ENCODE peak calls at places on chromosomes 2 and 18, in six cellular contexts. One of them, this sample, is unnamed.
A peak's percentile ranks its signal among the peaks of the same experiment; 100 is the strongest.

GRCh38 chr2:75729861-75730260 is 19.1 kb upstream of the GCFC2 start:
- DNase-seq in cardiac muscle cell: peak; percentile 23
- DNase-seq in uterus: no peak
- DNase-seq in ascending aorta: no peak
- DNase-seq in tibial artery: no peak
- DNase-seq in lung: no peak
- DNase-seq in this sample: no peak

GRCh38 chr2:197152451-197153228 is 157.9 kb downstream of the ANKRD44 start:
- DNase-seq in cardiac muscle cell: peak; percentile 56
- DNase-seq in uterus: no peak
- DNase-seq in ascending aorta: no peak
- DNase-seq in tibial artery: no peak
- DNase-seq in lung: no peak
- DNase-seq in this sample: peak; percentile 45

GRCh38 chr2:197113221-197113831 is 186.8 kb upstream of the PGAP1 start:
- DNase-seq in cardiac muscle cell: peak; percentile 54
- DNase-seq in uterus: no peak
- DNase-seq in ascending aorta: no peak
- DNase-seq in tibial artery: no peak
- DNase-seq in lung: no peak
- DNase-seq in this sample: peak; percentile 48

GRCh38 chr2:85951351-85952067 is 62.7 kb upstream of the ST3GAL5 start:
- DNase-seq in cardiac muscle cell: no peak
- DNase-seq in uterus: no peak
- DNase-seq in ascending aorta: no peak
- DNase-seq in tibial artery: no peak
- DNase-seq in lung: peak; percentile 36
- DNase-seq in this sample: no peak

GRCh38 chr18:72742002-72742401 is 125.8 kb downstream of the NETO1 start:
- DNase-seq in cardiac muscle cell: no peak
- DNase-seq in uterus: no peak
- DNase-seq in ascending aorta: no peak
- DNase-seq in tibial artery: no peak
- DNase-seq in lung: no peak
- DNase-seq in this sample: no peak

GRCh38 chr2:128442891-128443302 is 124.2 kb upstream of the HS6ST1 start:
- DNase-seq in cardiac muscle cell: peak; percentile 48
- DNase-seq in uterus: peak; percentile 9
- DNase-seq in ascending aorta: peak; percentile 61
- DNase-seq in tibial artery: peak; percentile 28
- DNase-seq in lung: peak; percentile 29
- DNase-seq in this sample: no peak

GRCh38 chr2:223989206-223989859 is 32.1 kb downstream of the MRPL44 start:
- DNase-seq in cardiac muscle cell: no peak
- DNase-seq in uterus: no peak
- DNase-seq in ascending aorta: no peak
- DNase-seq in tibial artery: no peak
- DNase-seq in lung: no peak
- DNase-seq in this sample: no peak

GRCh38 chr2:237687666-237688065 is 60.3 kb downstream of the LRRFIP1 start:
- DNase-seq in cardiac muscle cell: peak; percentile 97
- DNase-seq in uterus: peak; percentile 98
- DNase-seq in ascending aorta: peak; percentile 98
- DNase-seq in tibial artery: peak; percentile 98
- DNase-seq in lung: peak; percentile 83
- DNase-seq in this sample: peak; percentile 73

GRCh38 chr2:241773511-241774418 is 2.9 kb upstream of the GAL3ST2 start:
- DNase-seq in cardiac muscle cell: no peak
- DNase-seq in uterus: no peak
- DNase-seq in ascending aorta: peak; percentile 54
- DNase-seq in tibial artery: no peak
- DNase-seq in lung: peak; percentile 28
- DNase-seq in this sample: no peak

GRCh38 chr2:42802150-42802549 is 9.8 kb upstream of the HAAO start:
- DNase-seq in cardiac muscle cell: no peak
- DNase-seq in uterus: no peak
- DNase-seq in ascending aorta: no peak
- DNase-seq in tibial artery: no peak
- DNase-seq in lung: no peak
- DNase-seq in this sample: no peak

GRCh38 chr18:35104391-35105051 is 63.3 kb downstream of the MAPRE2 start:
- DNase-seq in cardiac muscle cell: no peak
- DNase-seq in uterus: no peak
- DNase-seq in ascending aorta: no peak
- DNase-seq in tibial artery: no peak
- DNase-seq in lung: no peak
- DNase-seq in this sample: no peak

GRCh38 chr2:37867166-37867565 is 57.9 kb upstream of the RMDN2 start:
- DNase-seq in cardiac muscle cell: no peak
- DNase-seq in uterus: no peak
- DNase-seq in ascending aorta: no peak
- DNase-seq in tibial artery: no peak
- DNase-seq in lung: no peak
- DNase-seq in this sample: no peak

GRCh38 chr18:63216911-63217311 is 102.7 kb downstream of the BCL2 start:
- DNase-seq in cardiac muscle cell: no peak
- DNase-seq in uterus: no peak
- DNase-seq in ascending aorta: no peak
- DNase-seq in tibial artery: no peak
- DNase-seq in lung: no peak
- DNase-seq in this sample: no peak

GRCh38 chr2:48849770-48850169 is 94.2 kb upstream of the LHCGR start:
- DNase-seq in cardiac muscle cell: peak; percentile 71
- DNase-seq in uterus: no peak
- DNase-seq in ascending aorta: no peak
- DNase-seq in tibial artery: no peak
- DNase-seq in lung: no peak
- DNase-seq in this sample: no peak

GRCh38 chr2:141694180-141694579 is 436.6 kb downstream of the LRP1B start:
- DNase-seq in cardiac muscle cell: no peak
- DNase-seq in uterus: no peak
- DNase-seq in ascending aorta: no peak
- DNase-seq in tibial artery: no peak
- DNase-seq in lung: no peak
- DNase-seq in this sample: no peak

GRCh38 chr2:44941551-44942234 is at the start of gene SIX3:
- DNase-seq in cardiac muscle cell: no peak
- DNase-seq in uterus: no peak
- DNase-seq in ascending aorta: no peak
- DNase-seq in tibial artery: no peak
- DNase-seq in lung: no peak
- DNase-seq in this sample: peak; percentile 80

GRCh38 chr2:102001767-102002142 is 10.0 kb downstream of the IL1R2 start:
- DNase-seq in cardiac muscle cell: no peak
- DNase-seq in uterus: no peak
- DNase-seq in ascending aorta: no peak
- DNase-seq in tibial artery: no peak
- DNase-seq in lung: no peak
- DNase-seq in this sample: no peak

GRCh38 chr2:64820901-64821300 is 167.2 kb upstream of the SERTAD2 start:
- DNase-seq in cardiac muscle cell: no peak
- DNase-seq in uterus: no peak
- DNase-seq in ascending aorta: no peak
- DNase-seq in tibial artery: no peak
- DNase-seq in lung: no peak
- DNase-seq in this sample: no peak

GRCh38 chr18:40987581-40987980 is 967.5 kb upstream of the PIK3C3 start:
- DNase-seq in cardiac muscle cell: no peak
- DNase-seq in uterus: no peak
- DNase-seq in ascending aorta: no peak
- DNase-seq in tibial artery: no peak
- DNase-seq in lung: no peak
- DNase-seq in this sample: no peak

GRCh38 chr2:53235836-53236582 is 531.6 kb upstream of the CHAC2 start:
- DNase-seq in cardiac muscle cell: no peak
- DNase-seq in uterus: no peak
- DNase-seq in ascending aorta: no peak
- DNase-seq in tibial artery: no peak
- DNase-seq in lung: no peak
- DNase-seq in this sample: no peak

GRCh38 chr2:183149489-183149888 is 25.2 kb downstream of the NUP35 start:
- DNase-seq in cardiac muscle cell: peak; percentile 73
- DNase-seq in uterus: no peak
- DNase-seq in ascending aorta: no peak
- DNase-seq in tibial artery: no peak
- DNase-seq in lung: no peak
- DNase-seq in this sample: no peak

GRCh38 chr2:173793649-173794565 is 171.3 kb downstream of the SP3 start:
- DNase-seq in cardiac muscle cell: no peak
- DNase-seq in uterus: no peak
- DNase-seq in ascending aorta: no peak
- DNase-seq in tibial artery: no peak
- DNase-seq in lung: no peak
- DNase-seq in this sample: no peak

GRCh38 chr2:142734770-142735169 is 142.7 kb upstream of the KYNU start:
- DNase-seq in cardiac muscle cell: no peak
- DNase-seq in uterus: no peak
- DNase-seq in ascending aorta: no peak
- DNase-seq in tibial artery: no peak
- DNase-seq in lung: no peak
- DNase-seq in this sample: no peak

GRCh38 chr2:216318470-216318869 is 53.8 kb downstream of the MARCHF4 start:
- DNase-seq in cardiac muscle cell: no peak
- DNase-seq in uterus: no peak
- DNase-seq in ascending aorta: no peak
- DNase-seq in tibial artery: no peak
- DNase-seq in lung: no peak
- DNase-seq in this sample: no peak

GRCh38 chr2:128642801-128643200 is 324.1 kb upstream of the HS6ST1 start:
- DNase-seq in cardiac muscle cell: no peak
- DNase-seq in uterus: no peak
- DNase-seq in ascending aorta: peak; percentile 18
- DNase-seq in tibial artery: no peak
- DNase-seq in lung: no peak
- DNase-seq in this sample: no peak

GRCh38 chr2:239970004-239970623 is 55.0 kb downstream of the NDUFA10 start:
- DNase-seq in cardiac muscle cell: peak; percentile 10
- DNase-seq in uterus: no peak
- DNase-seq in ascending aorta: no peak
- DNase-seq in tibial artery: no peak
- DNase-seq in lung: no peak
- DNase-seq in this sample: no peak

GRCh38 chr2:45256867-45257641 is 247.8 kb upstream of the SIX2 start:
- DNase-seq in cardiac muscle cell: no peak
- DNase-seq in uterus: no peak
- DNase-seq in ascending aorta: no peak
- DNase-seq in tibial artery: no peak
- DNase-seq in lung: no peak
- DNase-seq in this sample: no peak

GRCh38 chr2:182824056-182824758 is 42.2 kb downstream of the FRZB start:
- DNase-seq in cardiac muscle cell: no peak
- DNase-seq in uterus: no peak
- DNase-seq in ascending aorta: no peak
- DNase-seq in tibial artery: no peak
- DNase-seq in lung: no peak
- DNase-seq in this sample: no peak

GRCh38 chr2:196230051-196230450 is 58.7 kb upstream of the STK17B start:
- DNase-seq in cardiac muscle cell: no peak
- DNase-seq in uterus: no peak
- DNase-seq in ascending aorta: no peak
- DNase-seq in tibial artery: no peak
- DNase-seq in lung: peak; percentile 46
- DNase-seq in this sample: no peak

DNA sequence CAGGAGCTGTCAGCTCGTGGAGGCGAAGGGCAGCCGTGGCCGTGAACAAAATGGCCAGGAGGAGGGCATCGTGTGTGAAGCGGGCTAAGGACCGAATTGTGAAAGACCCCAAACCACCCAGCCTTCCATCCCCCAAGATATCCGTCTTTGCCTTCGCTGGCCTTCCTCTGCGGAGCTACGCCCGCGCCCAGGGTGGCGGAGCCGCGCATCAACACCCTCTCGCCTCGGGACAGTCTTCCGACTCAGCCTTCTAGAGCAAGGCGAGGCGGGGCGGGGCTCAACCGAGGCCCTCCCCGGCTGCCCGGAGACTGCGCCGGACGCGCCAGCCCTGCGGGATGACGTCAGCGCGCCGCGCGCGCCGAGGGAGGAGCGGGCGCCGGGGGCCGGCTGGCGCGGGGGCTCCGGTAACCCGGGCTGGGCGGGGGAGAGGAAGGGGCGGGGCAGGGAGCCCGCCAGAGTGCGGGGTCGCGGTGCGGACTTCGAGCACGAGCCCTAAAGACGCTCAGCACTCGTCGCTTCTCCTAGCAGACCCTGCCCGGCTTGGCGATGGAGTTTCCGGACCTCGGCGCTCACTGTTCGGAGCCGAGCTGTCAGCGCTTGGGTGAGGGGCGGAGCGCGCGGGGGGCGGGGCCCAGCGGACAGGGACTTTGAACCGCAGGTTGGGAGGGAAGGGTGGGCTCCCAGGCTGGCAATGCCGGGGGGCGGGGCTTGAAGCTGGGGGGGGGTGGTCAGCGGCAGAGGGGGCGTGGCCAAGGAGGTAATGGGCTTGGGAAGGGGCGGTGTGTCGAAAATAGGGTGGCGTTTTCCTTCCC is at the start of gene ZFAND2B:
- DNase-seq in cardiac muscle cell: peak; percentile 95
- DNase-seq in uterus: peak; percentile 93
- DNase-seq in ascending aorta: peak; percentile 97
- DNase-seq in tibial artery: peak; percentile 95
- DNase-seq in lung: peak; percentile 93
- DNase-seq in this sample: peak; percentile 99
- TF ChIP-seq CTCF in cardiac muscle cell: no peak
- TF ChIP-seq CTCF in uterus: peak; percentile 36
- TF ChIP-seq CTCF in ascending aorta: peak; percentile 17
- TF ChIP-seq CTCF in tibial artery: peak; percentile 50
- TF ChIP-seq CTCF in lung: no peak
- TF ChIP-seq CTCF in this sample: no peak

DNA sequence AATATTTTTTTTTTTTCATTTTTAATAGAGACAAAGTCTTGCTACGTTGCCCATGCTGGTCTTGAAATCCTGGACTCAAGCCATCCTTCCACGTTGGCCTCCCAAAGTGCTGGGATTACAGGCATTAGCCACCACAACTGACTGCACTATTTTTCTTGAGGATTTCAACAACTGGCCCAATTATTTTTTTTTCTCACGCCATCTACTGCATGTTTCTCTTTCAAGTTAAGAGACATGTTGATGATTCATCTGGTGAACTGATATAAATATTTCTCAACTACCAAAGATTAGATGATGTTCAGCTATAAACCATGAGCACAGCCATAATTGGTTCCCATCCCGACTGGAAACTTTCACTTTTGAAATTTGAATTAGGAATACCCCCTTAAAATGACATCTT is 688.4 kb upstream of the SYT4 start:
- DNase-seq in cardiac muscle cell: peak; percentile 38
- DNase-seq in uterus: no peak
- DNase-seq in ascending aorta: no peak
- DNase-seq in tibial artery: no peak
- DNase-seq in lung: no peak
- DNase-seq in this sample: no peak
- TF ChIP-seq CTCF in cardiac muscle cell: no peak
- TF ChIP-seq CTCF in uterus: no peak
- TF ChIP-seq CTCF in ascending aorta: no peak
- TF ChIP-seq CTCF in tibial artery: no peak
- TF ChIP-seq CTCF in lung: no peak
- TF ChIP-seq CTCF in this sample: no peak

GRCh38 chr2:171522057-171522803 is at the start of gene CYBRD1:
- DNase-seq in cardiac muscle cell: peak; percentile 94
- DNase-seq in uterus: peak; percentile 85
- DNase-seq in ascending aorta: peak; percentile 93
- DNase-seq in tibial artery: peak; percentile 93
- DNase-seq in lung: peak; percentile 82
- DNase-seq in this sample: peak; percentile 84
- TF ChIP-seq CTCF in cardiac muscle cell: peak; percentile 1
- TF ChIP-seq CTCF in uterus: no peak
- TF ChIP-seq CTCF in ascending aorta: no peak
- TF ChIP-seq CTCF in tibial artery: peak; percentile 9
- TF ChIP-seq CTCF in lung: no peak
- TF ChIP-seq CTCF in this sample: peak; percentile 11

GRCh38 chr2:133192028-133192427 is 376.2 kb downstream of the NCKAP5 start:
- DNase-seq in cardiac muscle cell: no peak
- DNase-seq in uterus: no peak
- DNase-seq in ascending aorta: no peak
- DNase-seq in tibial artery: no peak
- DNase-seq in lung: no peak
- DNase-seq in this sample: no peak
- TF ChIP-seq CTCF in cardiac muscle cell: no peak
- TF ChIP-seq CTCF in uterus: no peak
- TF ChIP-seq CTCF in ascending aorta: no peak
- TF ChIP-seq CTCF in tibial artery: no peak
- TF ChIP-seq CTCF in lung: no peak
- TF ChIP-seq CTCF in this sample: no peak

This sample was measured in GM10248.